ENCODE peak calls at places on chromosomes 2 and 18, in ten cellular contexts. Q, M, U, B, Y, D, O, T, E and V are unnamed samples.

GRCh38 chr2:30310411-30310810 is 79.1 kb downstream of the LBH start:
- DNase-seq in Q (no peak), D (no peak), U (no peak), B (no peak), Y (no peak), O (no peak), T (no peak), E (no peak), M (no peak), V (peak)

GRCh38 chr2:113762377-113763118 is 6.1 kb upstream of the SLC35F5 start:
- DNase-seq in U (no peak), D (no peak), E (peak), O (no peak), Y (peak), T (no peak), B (peak), M (no peak), Q (no peak), V (no peak)

GRCh38 chr18:21820811-21821143 is 80.2 kb downstream of the MIB1 start:
- DNase-seq in O (no peak), E (no peak), M (no peak), U (no peak), Y (no peak), Q (no peak), D (no peak), B (no peak), T (no peak), V (no peak)

GRCh38 chr18:28045176-28045810 is 131.6 kb downstream of the CDH2 start:
- DNase-seq in T (no peak), B (no peak), Y (no peak), O (no peak), M (no peak), U (no peak), D (peak), E (no peak), Q (no peak), V (no peak)

GRCh38 chr2:43074592-43075053 is 151.8 kb downstream of the ZFP36L2 start:
- DNase-seq in E (no peak), Y (no peak), U (no peak), T (no peak), D (no peak), M (no peak), O (no peak), B (no peak), Q (no peak), V (no peak)

GRCh38 chr2:127913808-127914457 is 28.2 kb upstream of the AMMECR1L start:
- DNase-seq in D (no peak), U (peak), T (no peak), Y (no peak), B (no peak), E (no peak), O (no peak), Q (no peak), M (no peak), V (no peak)

GRCh38 chr2:121897335-121897970 is 142.0 kb downstream of the TSN start:
- DNase-seq in M (peak), E (no peak), Q (peak), U (no peak), Y (peak), D (no peak), T (peak), O (no peak), B (peak), V (peak)

GRCh38 chr2:152421521-152422367 is 86.8 kb downstream of the FMNL2 start:
- DNase-seq in Q (peak), B (peak), Y (peak), O (no peak), U (peak), T (peak), M (peak), E (peak), D (no peak), V (peak)

GRCh38 chr18:54672846-54673475 is 81.9 kb downstream of the DYNAP start:
- DNase-seq in Y (peak), M (peak), D (no peak), T (no peak), Q (no peak), O (no peak), U (peak), E (no peak), B (peak), V (no peak)

GRCh38 chr18:79385326-79385725 is 10.4 kb upstream of the NFATC1 start:
- DNase-seq in M (no peak), Y (no peak), D (no peak), U (no peak), O (no peak), Q (no peak), B (no peak), T (no peak), E (no peak), V (no peak)

GRCh38 chr2:206765242-206766056 is at the start of the genes FASTKD2 and MDH1B:
- DNase-seq in Q (peak), T (peak), D (peak), Y (peak), M (peak), E (peak), U (peak), O (peak), B (peak), V (peak)

GRCh38 chr18:13378150-13378549 is 159.6 kb downstream of the LDLRAD4 start:
- DNase-seq in O (no peak), M (no peak), Y (no peak), D (no peak), Q (no peak), B (no peak), E (no peak), T (no peak), U (no peak), V (no peak)

GRCh38 chr18:38453880-38454279 is 888.3 kb upstream of the CELF4 start:
- DNase-seq in Y (no peak), U (no peak), E (no peak), T (no peak), B (no peak), Q (no peak), M (no peak), O (no peak), D (no peak), V (no peak)

GRCh38 chr2:109020217-109020637 is 31.2 kb upstream of the EDAR start:
- DNase-seq in D (no peak), Y (peak), E (no peak), Q (no peak), U (no peak), M (peak), O (no peak), B (no peak), T (no peak), V (no peak)

GRCh38 chr2:64792995-64793639 is 139.4 kb upstream of the SERTAD2 start:
- DNase-seq in Q (no peak), U (no peak), E (no peak), O (no peak), D (no peak), M (no peak), T (no peak), Y (no peak), B (peak), V (no peak)

GRCh38 chr18:48323151-48323550 is 86.0 kb downstream of the ZBTB7C start:
- DNase-seq in O (no peak), Y (no peak), U (no peak), T (no peak), Q (no peak), D (no peak), B (peak), E (no peak), M (no peak), V (no peak)

GRCh38 chr2:240926516-240927389 is 20.6 kb downstream of the CROCC2 start:
- DNase-seq in Q (no peak), O (peak), D (no peak), T (no peak), B (peak), Y (peak), U (peak), E (no peak), M (no peak), V (no peak)